ENCODE peak calls at places on chromosomes 12 and 14, in eight cellular contexts. H, U, X, V, Q, B, I and W are unnamed samples. For H3K9me3, the result is how much of the 10 kb centered on the place peaks cover.

GRCh38 chr12:2960432-2960956 is 1.3 kb downstream of the TEAD4 start:
- DNase-seq in H (no peak), U (no peak), X (no peak), V (peak), Q (no peak), B (no peak), I (no peak), W (no peak)

GRCh38 chr12:10132971-10133370 is 3.0 kb upstream of the CLEC7A start:
- DNase-seq in H (no peak), U (no peak), X (no peak), V (no peak), Q (no peak), B (no peak), I (no peak), W (no peak)

GRCh38 chr12:10959777-10960176 is 20.7 kb upstream of the TAS2R14 start:
- DNase-seq in H (no peak), U (no peak), X (no peak), V (no peak), Q (no peak), B (no peak), I (no peak), W (no peak)

GRCh38 chr12:47734725-47735480 is 9.6 kb upstream of the ENDOU start:
- DNase-seq in H (no peak), U (no peak), X (no peak), V (no peak), Q (no peak), B (peak), I (no peak), W (no peak)

GRCh38 chr14:58298477-58298879 is at the start of gene ARID4A:
- DNase-seq in H (peak), U (peak), X (no peak), V (no peak), Q (no peak), B (peak), I (peak), W (no peak)

GRCh38 chr14:32932921-32933622 is 5.6 kb upstream of the NPAS3 start:
- DNase-seq in H (no peak), U (no peak), X (peak), V (no peak), Q (no peak), B (peak), I (no peak), W (no peak)

GRCh38 chr14:38209572-38210159 is 2.0 kb downstream of the SSTR1 start:
- DNase-seq in H (no peak), U (no peak), X (no peak), V (no peak), Q (no peak), B (no peak), I (no peak), W (no peak)

GRCh38 chr14:104221071-104221625 is 82.8 kb downstream of the KIF26A start:
- DNase-seq in H (no peak), U (no peak), X (no peak), V (no peak), Q (no peak), B (no peak), I (no peak), W (no peak)

GRCh38 chr12:98868538-98868937 is 223.4 kb downstream of the APAF1 start:
- DNase-seq in H (no peak), U (no peak), X (no peak), V (no peak), Q (no peak), B (no peak), I (no peak), W (no peak)

GRCh38 chr14:63470877-63471565 is 72.2 kb downstream of the PPP2R5E start:
- DNase-seq in H (no peak), U (no peak), X (no peak), V (peak), Q (peak), B (no peak), I (no peak), W (no peak)

GRCh38 chr12:26803552-26803951 is 29.4 kb downstream of the ITPR2 start:
- DNase-seq in H (no peak), U (no peak), X (no peak), V (peak), Q (no peak), B (no peak), I (no peak), W (no peak)

GRCh38 chr12:57954768-57955167 is 13.4 kb downstream of the ATP23 start:
- DNase-seq in H (no peak), U (no peak), X (no peak), V (no peak), Q (no peak), B (no peak), I (no peak), W (no peak)

GRCh38 chr12:94566345-94566744 is 84.0 kb downstream of the TMCC3 start:
- DNase-seq in H (no peak), U (no peak), X (no peak), V (no peak), Q (no peak), B (no peak), I (no peak), W (no peak)

GRCh38 chr12:49507139-49507538 is 31.7 kb upstream of the KCNH3 start:
- DNase-seq in H (no peak), U (no peak), X (no peak), V (peak), Q (no peak), B (no peak), I (no peak), W (no peak)

GRCh38 chr12:48007206-48007605 is 2.9 kb upstream of the COL2A1 start:
- DNase-seq in H (no peak), U (no peak), X (no peak), V (no peak), Q (no peak), B (no peak), I (no peak), W (no peak)

GRCh38 chr14:61297581-61297980 is 16.4 kb upstream of the TMEM30B start:
- DNase-seq in H (no peak), U (no peak), X (no peak), V (no peak), Q (no peak), B (no peak), I (no peak), W (no peak)

GRCh38 chr14:64910847-64911495 is 3.3 kb upstream of the CHURC1 start:
- DNase-seq in H (no peak), U (no peak), X (no peak), V (peak), Q (no peak), B (no peak), I (no peak), W (no peak)

GRCh38 chr12:12983420-12984035 is 16.5 kb downstream of the HEBP1 start:
- DNase-seq in H (peak), U (no peak), X (peak), V (peak), Q (no peak), B (no peak), I (no peak), W (no peak)

GRCh38 chr12:77189463-77189862 is 124.1 kb upstream of the E2F7 start:
- DNase-seq in H (no peak), U (no peak), X (no peak), V (peak), Q (no peak), B (no peak), I (no peak), W (no peak)

GRCh38 chr12:109757671-109758265 is 44.1 kb downstream of the FAM222A start:
- DNase-seq in H (no peak), U (no peak), X (peak), V (no peak), Q (no peak), B (no peak), I (no peak), W (no peak)

GRCh38 chr14:60250318-60251035 is 1.5 kb downstream of the PPM1A start:
- DNase-seq in H (no peak), U (no peak), X (peak), V (peak), Q (no peak), B (no peak), I (no peak), W (no peak)

GRCh38 chr12:128612150-128612850 is 211.5 kb downstream of the SLC15A4 start:
- DNase-seq in H (no peak), U (no peak), X (no peak), V (no peak), Q (no peak), B (no peak), I (no peak), W (peak)

GRCh38 chr14:21346532-21347135 is 37.2 kb downstream of the SUPT16H start:
- DNase-seq in H (no peak), U (no peak), X (no peak), V (peak), Q (no peak), B (no peak), I (no peak), W (no peak)

GRCh38 chr14:95495538-95496025 is 20.9 kb downstream of the SYNE3 start:
- DNase-seq in H (no peak), U (no peak), X (peak), V (no peak), Q (peak), B (peak), I (no peak), W (no peak)

GRCh38 chr12:24945822-24946221 is 3.1 kb downstream of the BCAT1 start:
- DNase-seq in H (no peak), U (no peak), X (no peak), V (no peak), Q (no peak), B (no peak), I (no peak), W (no peak)

GRCh38 chr12:66717049-66717448 is 38.2 kb upstream of the GRIP1 start:
- DNase-seq in H (no peak), U (no peak), X (no peak), V (no peak), Q (no peak), B (no peak), I (no peak), W (no peak)

GRCh38 chr12:1474567-1475153 is 119.7 kb downstream of the FBXL14 start:
- DNase-seq in H (no peak), U (no peak), X (no peak), V (peak), Q (no peak), B (no peak), I (no peak), W (no peak)

GRCh38 chr14:89351364-89351957 is 65.6 kb downstream of the FOXN3 start:
- DNase-seq in H (no peak), U (no peak), X (peak), V (peak), Q (peak), B (no peak), I (no peak), W (peak)

GRCh38 chr14:99133563-99134332 is 138.2 kb downstream of the BCL11B start:
- DNase-seq in H (no peak), U (no peak), X (no peak), V (no peak), Q (no peak), B (peak), I (no peak), W (peak)

GRCh38 chr12:88251798-88252197 is 109.7 kb downstream of the TMTC3 start:
- DNase-seq in H (no peak), U (no peak), X (no peak), V (peak), Q (no peak), B (no peak), I (no peak), W (no peak)

GRCh38 chr14:104692261-104692938 is 3.0 kb downstream of the INF2 start:
- DNase-seq in H (no peak), U (no peak), X (no peak), V (no peak), Q (no peak), B (peak), I (no peak), W (no peak)

GRCh38 chr14:89327771-89328212 is 89.2 kb downstream of the FOXN3 start:
- DNase-seq in H (no peak), U (no peak), X (no peak), V (peak), Q (no peak), B (no peak), I (no peak), W (no peak)

GRCh38 chr14:23377201-23377550 is 330 bp downstream of the CMTM5 start:
- DNase-seq in H (no peak), U (no peak), X (no peak), V (no peak), Q (no peak), B (no peak), I (no peak), W (no peak)

GRCh38 chr14:55864890-55865655 is 253.1 kb upstream of the PELI2 start:
- DNase-seq in H (peak), U (no peak), X (no peak), V (no peak), Q (no peak), B (no peak), I (no peak), W (no peak)

GRCh38 chr12:62673027-62673815 is 206.6 kb downstream of the MON2 start:
- DNase-seq in H (no peak), U (no peak), X (no peak), V (no peak), Q (no peak), B (no peak), I (no peak), W (no peak)

GRCh38 chr12:24767016-24767415 is 181.9 kb downstream of the BCAT1 start:
- DNase-seq in H (no peak), U (no peak), X (no peak), V (no peak), Q (no peak), B (no peak), I (no peak), W (no peak)

GRCh38 chr12:40692617-40693502 is 621 bp downstream of the CNTN1 start:
- DNase-seq in H (no peak), U (peak), X (peak), V (no peak), Q (no peak), B (no peak), I (no peak), W (peak)

GRCh38 chr14:80298491-80299017 is 87.2 kb upstream of the DIO2 start:
- DNase-seq in H (no peak), U (no peak), X (no peak), V (no peak), Q (no peak), B (no peak), I (no peak), W (no peak)

GRCh38 chr12:8127138-8127537 is 3.7 kb downstream of the CLEC4A start:
- DNase-seq in H (no peak), U (no peak), X (no peak), V (no peak), Q (no peak), B (no peak), I (no peak), W (no peak)

GRCh38 chr14:35682802-35683201 is 126.3 kb downstream of the RALGAPA1 start:
- DNase-seq in H (no peak), U (no peak), X (no peak), V (peak), Q (peak), B (no peak), I (no peak), W (no peak)

GRCh38 chr12:64608901-64609542 is 1.3 kb upstream of the RASSF3 start:
- DNase-seq in H (peak), U (no peak), X (peak), V (peak), Q (peak), B (no peak), I (no peak), W (no peak)
- TF ChIP-seq POLR2A in H (peak), U (no peak), X (peak), V (peak), Q (peak), B (no peak), I (peak), W (no peak)

DNA sequence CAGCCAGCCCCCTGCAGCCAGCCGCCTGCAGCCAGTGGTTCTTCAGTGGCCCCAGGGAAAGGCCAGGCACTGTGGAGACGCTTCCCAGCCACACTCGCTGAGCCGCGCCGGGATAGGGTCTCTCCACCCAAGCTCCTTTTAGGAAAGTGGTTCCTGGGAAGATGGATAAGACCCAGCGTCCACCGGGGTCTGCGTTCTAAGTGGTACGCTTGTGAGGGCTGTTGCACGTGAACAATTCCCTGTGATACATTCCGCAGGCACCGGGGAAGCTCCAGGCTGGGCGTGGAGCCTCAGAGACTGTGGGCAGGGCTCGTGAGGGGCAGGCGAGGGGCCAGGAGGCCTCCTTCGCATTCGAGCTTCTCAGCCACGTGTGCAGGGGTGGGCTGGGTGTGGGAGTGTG is 48.4 kb downstream of the GALNT9 start:
- DNase-seq in H (no peak), U (no peak), X (no peak), V (no peak), Q (no peak), B (no peak), I (no peak), W (no peak)
- H3K9me3 ChIP-seq in H (under half), U (under half), X (under half), V (under half), Q (under half), B (under half), I (under half), W (under half)

GRCh38 chr12:78795934-78796445 is 68.6 kb upstream of the SYT1 start:
- DNase-seq in H (no peak), U (no peak), X (no peak), V (no peak), Q (no peak), B (no peak), I (no peak), W (no peak)
- TF ChIP-seq CTCF in H (no peak), U (no peak), X (no peak), V (no peak), Q (no peak), B (no peak), I (no peak), W (no peak)

DNA sequence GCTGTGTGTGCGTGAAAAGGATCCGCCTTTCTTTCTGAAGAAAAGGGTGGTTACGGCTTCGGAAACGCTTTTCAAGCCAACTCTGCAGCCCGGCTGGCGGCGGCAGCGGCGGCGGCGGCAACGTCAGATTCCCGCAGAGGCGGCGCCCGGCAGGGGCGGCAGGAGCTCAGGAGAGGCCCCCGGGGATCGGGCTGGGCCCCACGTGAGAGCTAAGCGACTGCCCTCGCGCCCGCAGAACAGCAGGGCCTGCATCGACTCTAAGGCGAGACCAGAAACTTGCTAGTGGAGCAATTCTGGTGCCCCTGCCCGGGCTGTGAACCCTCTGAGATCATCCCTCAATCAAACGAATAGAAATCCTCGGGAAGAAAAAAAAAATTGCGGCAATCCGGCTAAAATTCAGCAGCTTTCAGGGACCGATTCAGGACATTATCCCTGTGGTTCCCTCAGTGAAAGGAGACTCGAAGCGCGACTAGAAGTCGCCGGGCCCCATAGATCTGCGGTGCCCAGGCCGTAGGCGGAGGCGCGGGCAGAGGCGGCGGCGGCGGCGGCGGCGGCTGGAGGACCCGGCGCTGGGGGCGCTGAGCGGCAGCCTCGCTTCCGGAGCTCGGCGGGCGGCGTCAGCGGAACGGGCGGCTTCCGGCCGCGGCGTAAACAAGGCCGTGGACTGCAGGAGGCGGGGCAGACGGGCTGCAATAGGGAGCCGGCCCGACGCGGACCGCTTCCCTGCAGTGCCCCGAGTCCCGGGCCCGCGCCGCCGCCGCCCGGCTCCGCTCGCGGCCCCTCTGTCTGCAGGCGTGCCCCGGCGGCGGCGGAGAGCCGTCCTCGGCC is at the start of gene KLHDC2:
- DNase-seq in H (peak), U (peak), X (peak), V (peak), Q (no peak), B (peak), I (peak), W (peak)
- TF ChIP-seq POLR2A in H (peak), U (peak), X (peak), V (peak), Q (peak), B (peak), I (peak), W (peak)

GRCh38 chr12:126772171-126772864 is 1494.7 kb upstream of the TMEM132C start:
- DNase-seq in H (peak), U (no peak), X (peak), V (peak), Q (peak), B (no peak), I (no peak), W (no peak)

GRCh38 chr12:126768517-126768916 is 1498.5 kb upstream of the TMEM132C start:
- DNase-seq in H (no peak), U (no peak), X (no peak), V (no peak), Q (no peak), B (no peak), I (no peak), W (no peak)

GRCh38 chr12:126773012-126773411 is 1494.0 kb upstream of the TMEM132C start:
- DNase-seq in H (no peak), U (no peak), X (no peak), V (no peak), Q (no peak), B (no peak), I (no peak), W (no peak)

GRCh38 chr12:126767334-126767733 is 1499.6 kb upstream of the TMEM132C start:
- DNase-seq in H (no peak), U (no peak), X (no peak), V (no peak), Q (no peak), B (no peak), I (no peak), W (no peak)

DNA sequence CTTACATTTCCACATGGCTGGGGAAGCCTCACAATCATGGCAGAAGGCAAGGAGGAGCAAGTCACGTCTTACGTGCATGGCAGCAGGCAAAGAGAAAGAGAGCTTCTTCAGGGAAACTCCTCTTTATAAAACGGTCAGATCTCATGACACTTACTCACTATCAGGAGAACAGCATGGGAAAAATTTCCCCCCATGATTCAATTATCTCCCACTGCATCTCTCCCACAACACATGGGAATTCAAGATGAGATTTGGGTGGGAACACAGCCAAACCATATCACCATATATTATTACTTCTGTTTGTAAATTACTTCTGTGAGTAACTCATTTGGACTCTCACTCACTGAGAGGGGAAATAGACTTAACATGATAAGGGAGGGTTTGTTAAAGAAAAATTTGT is 1496.8 kb upstream of the TMEM132C start:
- DNase-seq in H (no peak), U (no peak), X (no peak), V (no peak), Q (no peak), B (no peak), I (no peak), W (no peak)
- H3K9me3 ChIP-seq in H (under half), U (under half), X (under half), V (under half), Q (under half), B (under half), I (under half), W (under half)

GRCh38 chr12:27970981-27971489 is 1.5 kb downstream of the PTHLH start:
- DNase-seq in H (no peak), U (no peak), X (no peak), V (no peak), Q (no peak), B (no peak), I (no peak), W (no peak)

GRCh38 chr12:27971606-27972005 is 927 bp downstream of the PTHLH start:
- DNase-seq in H (no peak), U (no peak), X (no peak), V (peak), Q (no peak), B (no peak), I (no peak), W (no peak)

GRCh38 chr12:27969011-27969900 is 3.3 kb downstream of the PTHLH start:
- DNase-seq in H (no peak), U (no peak), X (no peak), V (peak), Q (no peak), B (peak), I (no peak), W (peak)

GRCh38 chr12:27970391-27970980 is 2.0 kb downstream of the PTHLH start:
- DNase-seq in H (no peak), U (no peak), X (no peak), V (peak), Q (no peak), B (peak), I (no peak), W (peak)

GRCh38 chr12:27969901-27970390 is 2.6 kb downstream of the PTHLH start:
- DNase-seq in H (peak), U (peak), X (peak), V (peak), Q (peak), B (peak), I (no peak), W (peak)
- TF ChIP-seq CTCF in H (peak), U (no peak), X (peak), V (peak), Q (peak), B (no peak), I (no peak), W (peak)

GRCh38 chr12:93467351-93468007 is at the start of gene MRPL42:
- DNase-seq in H (peak), U (peak), X (peak), V (peak), Q (peak), B (peak), I (peak), W (peak)
- TF ChIP-seq POLR2A in H (peak), U (no peak), X (peak), V (peak), Q (peak), B (no peak), I (peak), W (peak)